ENCODE peak calls at places on chromosomes 11 and 22, in ten cellular contexts. Y, G, W, H, O, J, Z, X, F and C are unnamed samples.

GRCh38 chr22:42385691-42386090 is 46.5 kb downstream of the NFAM1 start:
- DNase-seq in Y (no peak), G (no peak), W (no peak), H (no peak), O (no peak), J (no peak), Z (no peak), X (no peak), F (no peak), C (no peak)

GRCh38 chr11:64206457-64207246 is at the start of gene FERMT3:
- DNase-seq in Y (no peak), G (no peak), W (no peak), H (peak; percentile 62), O (no peak), J (peak; percentile 88), Z (no peak), X (no peak), F (peak; percentile 57), C (no peak)

GRCh38 chr11:74004694-74005615 is 3.9 kb downstream of the UCP3 start:
- DNase-seq in Y (no peak), G (no peak), W (no peak), H (peak; percentile 76), O (no peak), J (no peak), Z (no peak), X (no peak), F (peak; percentile 73), C (no peak)

GRCh38 chr11:11533751-11534150 is 88.1 kb downstream of the GALNT18 start:
- DNase-seq in Y (no peak), G (no peak), W (no peak), H (no peak), O (no peak), J (no peak), Z (no peak), X (no peak), F (no peak), C (no peak)

GRCh38 chr11:10480760-10481159 is 25.7 kb downstream of the AMPD3 start:
- DNase-seq in Y (no peak), G (no peak), W (no peak), H (no peak), O (no peak), J (no peak), Z (no peak), X (no peak), F (no peak), C (no peak)

GRCh38 chr11:73058989-73059674 is 83.0 kb downstream of the FCHSD2 start:
- DNase-seq in Y (no peak), G (no peak), W (no peak), H (no peak), O (no peak), J (no peak), Z (no peak), X (no peak), F (no peak), C (no peak)

GRCh38 chr11:134226806-134227325 is 2.4 kb downstream of the VPS26B start:
- DNase-seq in Y (no peak), G (no peak), W (no peak), H (no peak), O (no peak), J (no peak), Z (no peak), X (no peak), F (no peak), C (peak; percentile 5)

GRCh38 chr11:61546663-61547062 is 34.2 kb downstream of the SYT7 start:
- DNase-seq in Y (no peak), G (no peak), W (no peak), H (no peak), O (no peak), J (no peak), Z (no peak), X (no peak), F (no peak), C (no peak)

GRCh38 chr11:116925050-116925449 is 87.6 kb upstream of the APOA1 start:
- DNase-seq in Y (no peak), G (no peak), W (no peak), H (no peak), O (no peak), J (no peak), Z (no peak), X (no peak), F (no peak), C (no peak)

GRCh38 chr11:103532133-103532788 is 423.0 kb downstream of the DYNC2H1 start:
- DNase-seq in Y (peak; percentile 72), G (peak; percentile 72), W (no peak), H (no peak), O (no peak), J (no peak), Z (no peak), X (peak; percentile 35), F (no peak), C (peak; percentile 63)

GRCh38 chr11:47241740-47242400 is 6.7 kb downstream of the ACP2 start:
- DNase-seq in Y (peak; percentile 76), G (no peak), W (no peak), H (no peak), O (no peak), J (no peak), Z (peak; percentile 22), X (no peak), F (no peak), C (no peak)

GRCh38 chr22:44998296-44998695 is 11.5 kb downstream of the PHF21B start:
- DNase-seq in Y (no peak), G (no peak), W (no peak), H (no peak), O (no peak), J (no peak), Z (no peak), X (no peak), F (no peak), C (no peak)

GRCh38 chr22:45460288-45461109 is 42.2 kb upstream of the FBLN1 start:
- DNase-seq in Y (no peak), G (peak; percentile 65), W (no peak), H (no peak), O (no peak), J (no peak), Z (no peak), X (no peak), F (no peak), C (no peak)

GRCh38 chr22:30837531-30837930 is 131.0 kb downstream of the MORC2 start:
- DNase-seq in Y (no peak), G (no peak), W (no peak), H (no peak), O (no peak), J (no peak), Z (no peak), X (no peak), F (no peak), C (no peak)

GRCh38 chr22:35524966-35525686 is 15.5 kb upstream of the RASD2 start:
- DNase-seq in Y (no peak), G (no peak), W (no peak), H (no peak), O (no peak), J (no peak), Z (no peak), X (no peak), F (no peak), C (no peak)

GRCh38 chr11:12523180-12523924 is 146.0 kb downstream of the PARVA start:
- DNase-seq in Y (no peak), G (no peak), W (no peak), H (no peak), O (no peak), J (no peak), Z (no peak), X (no peak), F (no peak), C (no peak)

GRCh38 chr11:83573097-83573496 is 286.9 kb upstream of the CCDC90B start:
- DNase-seq in Y (peak; percentile 89), G (no peak), W (no peak), H (no peak), O (no peak), J (no peak), Z (peak; percentile 33), X (peak; percentile 18), F (no peak), C (no peak)

GRCh38 chr11:45178890-45179663 is 32.6 kb downstream of the PRDM11 start:
- DNase-seq in Y (peak; percentile 95), G (peak; percentile 41), W (no peak), H (no peak), O (no peak), J (no peak), Z (peak; percentile 51), X (no peak), F (no peak), C (peak; percentile 9)

GRCh38 chr22:27836181-27836580 is 34.6 kb upstream of the MN1 start:
- DNase-seq in Y (no peak), G (no peak), W (no peak), H (no peak), O (no peak), J (no peak), Z (no peak), X (no peak), F (no peak), C (no peak)

GRCh38 chr22:28956506-28956905 is 73.1 kb downstream of the ZNRF3 start:
- DNase-seq in Y (no peak), G (no peak), W (no peak), H (no peak), O (peak; percentile 12), J (no peak), Z (no peak), X (no peak), F (no peak), C (no peak)

GRCh38 chr11:104328514-104328912 is 164.6 kb upstream of the PDGFD start:
- DNase-seq in Y (no peak), G (no peak), W (no peak), H (no peak), O (no peak), J (no peak), Z (no peak), X (no peak), F (no peak), C (no peak)

GRCh38 chr11:64858467-64859401 is 14.3 kb upstream of the CDC42BPG start:
- DNase-seq in Y (no peak), G (no peak), W (no peak), H (no peak), O (no peak), J (no peak), Z (no peak), X (no peak), F (peak; percentile 62), C (no peak)

GRCh38 chr11:65958306-65958705 is 3.2 kb upstream of the SART1 start:
- DNase-seq in Y (no peak), G (no peak), W (no peak), H (no peak), O (no peak), J (no peak), Z (no peak), X (no peak), F (no peak), C (no peak)

GRCh38 chr11:44623716-44624491 is 58.4 kb downstream of the CD82 start:
- DNase-seq in Y (no peak), G (no peak), W (no peak), H (no peak), O (no peak), J (peak; percentile 59), Z (no peak), X (peak; percentile 29), F (peak; percentile 3), C (peak; percentile 52)

GRCh38 chr11:70005107-70005818 is 72.9 kb upstream of the ANO1 start:
- DNase-seq in Y (peak; percentile 4), G (peak; percentile 64), W (no peak), H (no peak), O (no peak), J (no peak), Z (no peak), X (peak; percentile 87), F (no peak), C (no peak)

GRCh38 chr11:7418916-7419315 is 66.4 kb upstream of the OLFML1 start:
- DNase-seq in Y (no peak), G (no peak), W (no peak), H (no peak), O (no peak), J (no peak), Z (no peak), X (no peak), F (no peak), C (no peak)

GRCh38 chr11:120168960-120169681 is 31.2 kb upstream of the TRIM29 start:
- DNase-seq in Y (peak; percentile 65), G (peak; percentile 59), W (peak; percentile 25), H (peak; percentile 33), O (no peak), J (peak; percentile 83), Z (no peak), X (peak; percentile 90), F (peak; percentile 76), C (peak; percentile 78)

GRCh38 chr11:112292785-112293407 is 32.2 kb upstream of the PLET1 start:
- DNase-seq in Y (peak; percentile 93), G (peak; percentile 89), W (no peak), H (no peak), O (no peak), J (no peak), Z (peak; percentile 73), X (peak; percentile 78), F (no peak), C (peak; percentile 76)